ENCODE peak calls at places on chromosomes 12 and 14, in six cellular contexts. One of them, this sample, is unnamed.

GRCh38 chr12:88334271-88334670 is 192.2 kb downstream of the TMTC3 start:
- DNase-seq in right lobe of liver: no peak
- DNase-seq in IMR-90: peak; percentile 63
- DNase-seq in Peyer's patch: no peak
- DNase-seq in breast epithelium: peak; percentile 24
- DNase-seq in HepG2: no peak
- DNase-seq in this sample: peak; percentile 14

GRCh38 chr14:24171422-24172260 is at the start of gene REC8:
- DNase-seq in right lobe of liver: no peak
- DNase-seq in IMR-90: no peak
- DNase-seq in Peyer's patch: peak; percentile 66
- DNase-seq in breast epithelium: no peak
- DNase-seq in HepG2: no peak
- DNase-seq in this sample: peak; percentile 81

GRCh38 chr14:104295681-104296387 is 157.4 kb downstream of the KIF26A start:
- DNase-seq in right lobe of liver: peak; percentile 17
- DNase-seq in IMR-90: no peak
- DNase-seq in Peyer's patch: peak; percentile 42
- DNase-seq in breast epithelium: no peak
- DNase-seq in HepG2: no peak
- DNase-seq in this sample: no peak

GRCh38 chr12:113108308-113108707 is 27.3 kb downstream of the RASAL1 start:
- DNase-seq in right lobe of liver: no peak
- DNase-seq in IMR-90: no peak
- DNase-seq in Peyer's patch: no peak
- DNase-seq in breast epithelium: no peak
- DNase-seq in HepG2: no peak
- DNase-seq in this sample: no peak

GRCh38 chr14:76710093-76711010 is 50.9 kb upstream of the VASH1 start:
- DNase-seq in right lobe of liver: no peak
- DNase-seq in IMR-90: peak; percentile 59
- DNase-seq in Peyer's patch: no peak
- DNase-seq in breast epithelium: no peak
- DNase-seq in HepG2: peak; percentile 28
- DNase-seq in this sample: no peak

GRCh38 chr12:52249041-52249461 is 16.0 kb downstream of the KRT7 start:
- DNase-seq in right lobe of liver: no peak
- DNase-seq in IMR-90: no peak
- DNase-seq in Peyer's patch: no peak
- DNase-seq in breast epithelium: peak; percentile 94
- DNase-seq in HepG2: no peak
- DNase-seq in this sample: no peak

GRCh38 chr14:21241218-21241819 is 27.9 kb downstream of the HNRNPC start:
- DNase-seq in right lobe of liver: no peak
- DNase-seq in IMR-90: peak; percentile 38
- DNase-seq in Peyer's patch: no peak
- DNase-seq in breast epithelium: no peak
- DNase-seq in HepG2: no peak
- DNase-seq in this sample: no peak

GRCh38 chr12:56358836-56359532 is 923 bp downstream of the STAT2 start:
- DNase-seq in right lobe of liver: no peak
- DNase-seq in IMR-90: peak; percentile 87
- DNase-seq in Peyer's patch: no peak
- DNase-seq in breast epithelium: peak; percentile 51
- DNase-seq in HepG2: no peak
- DNase-seq in this sample: no peak

GRCh38 chr14:70555890-70556289 is 21.1 kb upstream of the ADAM20 start:
- DNase-seq in right lobe of liver: no peak
- DNase-seq in IMR-90: peak; percentile 25
- DNase-seq in Peyer's patch: no peak
- DNase-seq in breast epithelium: no peak
- DNase-seq in HepG2: no peak
- DNase-seq in this sample: no peak

GRCh38 chr12:125593269-125593668 is 528.0 kb downstream of the AACS start:
- DNase-seq in right lobe of liver: no peak
- DNase-seq in IMR-90: no peak
- DNase-seq in Peyer's patch: no peak
- DNase-seq in breast epithelium: no peak
- DNase-seq in HepG2: no peak
- DNase-seq in this sample: no peak

GRCh38 chr12:132196038-132196872 is 52.0 kb downstream of the NOC4L start:
- DNase-seq in right lobe of liver: peak; percentile 73
- DNase-seq in IMR-90: no peak
- DNase-seq in Peyer's patch: no peak
- DNase-seq in breast epithelium: no peak
- DNase-seq in HepG2: no peak
- DNase-seq in this sample: no peak

GRCh38 chr14:101619484-101619883 is 58.2 kb downstream of the DIO3 start:
- DNase-seq in right lobe of liver: no peak
- DNase-seq in IMR-90: no peak
- DNase-seq in Peyer's patch: peak; percentile 37
- DNase-seq in breast epithelium: no peak
- DNase-seq in HepG2: no peak
- DNase-seq in this sample: no peak

GRCh38 chr12:138898-139534 is 72.4 kb downstream of the IQSEC3 start:
- DNase-seq in right lobe of liver: no peak
- DNase-seq in IMR-90: peak; percentile 29
- DNase-seq in Peyer's patch: no peak
- DNase-seq in breast epithelium: peak; percentile 18
- DNase-seq in HepG2: no peak
- DNase-seq in this sample: no peak

GRCh38 chr14:76771432-76771980 is 10.2 kb downstream of the VASH1 start:
- DNase-seq in right lobe of liver: no peak
- DNase-seq in IMR-90: no peak
- DNase-seq in Peyer's patch: no peak
- DNase-seq in breast epithelium: peak; percentile 7
- DNase-seq in HepG2: no peak
- DNase-seq in this sample: no peak

GRCh38 chr12:118330421-118331018 is 42.2 kb downstream of the TAOK3 start:
- DNase-seq in right lobe of liver: no peak
- DNase-seq in IMR-90: peak; percentile 89
- DNase-seq in Peyer's patch: no peak
- DNase-seq in breast epithelium: no peak
- DNase-seq in HepG2: no peak
- DNase-seq in this sample: no peak

GRCh38 chr12:118334939-118335567 is 37.7 kb downstream of the TAOK3 start:
- DNase-seq in right lobe of liver: no peak
- DNase-seq in IMR-90: no peak
- DNase-seq in Peyer's patch: no peak
- DNase-seq in breast epithelium: no peak
- DNase-seq in HepG2: no peak
- DNase-seq in this sample: no peak

GRCh38 chr12:118334241-118334640 is 38.5 kb downstream of the TAOK3 start:
- DNase-seq in right lobe of liver: no peak
- DNase-seq in IMR-90: peak; percentile 49
- DNase-seq in Peyer's patch: no peak
- DNase-seq in breast epithelium: no peak
- DNase-seq in HepG2: no peak
- DNase-seq in this sample: no peak

GRCh38 chr12:118336123-118336522 is 36.6 kb downstream of the TAOK3 start:
- DNase-seq in right lobe of liver: no peak
- DNase-seq in IMR-90: peak; percentile 55
- DNase-seq in Peyer's patch: no peak
- DNase-seq in breast epithelium: no peak
- DNase-seq in HepG2: no peak
- DNase-seq in this sample: no peak

DNA sequence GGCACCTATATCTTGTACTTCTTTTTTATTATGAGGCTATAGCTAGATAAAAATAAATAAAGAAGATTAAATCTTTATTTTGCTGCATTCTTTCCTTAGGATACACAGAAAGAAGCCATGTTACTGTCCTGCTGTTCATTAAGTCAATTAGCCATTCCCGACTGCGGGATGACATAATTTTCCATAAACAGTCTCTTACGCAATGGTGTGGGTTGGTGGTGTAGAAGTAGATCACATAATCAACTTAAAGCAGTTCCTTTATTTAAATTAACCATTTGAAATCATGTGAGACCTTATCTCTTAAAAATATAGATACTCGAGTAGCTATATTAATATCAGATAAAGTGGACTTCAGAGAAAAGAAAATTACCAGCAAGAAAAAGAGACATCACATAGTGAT is 40.2 kb downstream of the TAOK3 start:
- DNase-seq in right lobe of liver: no peak
- DNase-seq in IMR-90: peak; percentile 52
- DNase-seq in Peyer's patch: no peak
- DNase-seq in breast epithelium: no peak
- DNase-seq in HepG2: no peak
- DNase-seq in this sample: no peak
- H3K4me1 ChIP-seq in right lobe of liver: no peaks in the 10 kb centered on the region
- H3K4me1 ChIP-seq in IMR-90: peaks cover 22% of the 10 kb centered on the region
- H3K4me1 ChIP-seq in Peyer's patch: peaks cover 3% of the 10 kb centered on the region
- H3K4me1 ChIP-seq in breast epithelium: no peaks in the 10 kb centered on the region
- H3K4me1 ChIP-seq in HepG2: peaks cover 5% of the 10 kb centered on the region
- H3K4me1 ChIP-seq in this sample: no peaks in the 10 kb centered on the region

DNA sequence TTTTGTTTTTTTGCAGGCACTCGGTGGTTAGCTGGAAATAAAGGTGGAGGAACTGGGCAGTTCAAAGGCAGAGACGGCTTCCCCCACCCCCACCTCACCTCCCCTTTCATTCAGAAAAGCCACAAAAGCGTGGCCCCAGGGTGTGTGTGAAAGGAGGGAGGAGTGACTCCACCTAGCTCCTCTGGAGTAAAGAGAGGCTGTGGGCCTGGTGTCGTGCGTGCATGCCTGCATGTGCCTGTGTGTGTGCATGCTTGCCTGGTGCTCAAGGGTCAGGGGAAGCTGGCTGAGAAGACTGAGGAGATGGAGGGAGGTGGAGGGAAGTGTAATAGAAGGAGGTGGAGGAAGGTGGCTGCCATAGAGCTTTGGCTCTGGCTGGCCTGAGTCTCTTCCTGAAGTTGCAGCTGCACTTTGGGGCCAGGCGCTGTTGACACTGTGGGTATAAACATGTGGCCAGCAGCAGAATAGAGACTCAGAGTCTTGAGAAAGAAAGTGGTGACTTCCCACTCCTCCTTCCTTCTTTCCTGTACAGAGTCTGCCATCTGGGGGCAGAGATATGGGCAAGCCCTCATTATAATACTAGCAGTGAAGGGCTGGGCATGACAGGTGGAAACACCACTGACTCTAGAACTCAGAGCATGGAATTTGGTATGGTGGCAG is 36.9 kb upstream of the SINHCAF start:
- DNase-seq in right lobe of liver: no peak
- DNase-seq in IMR-90: no peak
- DNase-seq in Peyer's patch: peak; percentile 72
- DNase-seq in breast epithelium: no peak
- DNase-seq in HepG2: peak; percentile 35
- DNase-seq in this sample: no peak
- TF ChIP-seq POLR2A in right lobe of liver: no peak
- TF ChIP-seq POLR2A in IMR-90: no peak
- TF ChIP-seq POLR2A in Peyer's patch: no peak
- TF ChIP-seq POLR2A in breast epithelium: no peak
- TF ChIP-seq POLR2A in HepG2: no peak
- TF ChIP-seq POLR2A in this sample: no peak

DNA sequence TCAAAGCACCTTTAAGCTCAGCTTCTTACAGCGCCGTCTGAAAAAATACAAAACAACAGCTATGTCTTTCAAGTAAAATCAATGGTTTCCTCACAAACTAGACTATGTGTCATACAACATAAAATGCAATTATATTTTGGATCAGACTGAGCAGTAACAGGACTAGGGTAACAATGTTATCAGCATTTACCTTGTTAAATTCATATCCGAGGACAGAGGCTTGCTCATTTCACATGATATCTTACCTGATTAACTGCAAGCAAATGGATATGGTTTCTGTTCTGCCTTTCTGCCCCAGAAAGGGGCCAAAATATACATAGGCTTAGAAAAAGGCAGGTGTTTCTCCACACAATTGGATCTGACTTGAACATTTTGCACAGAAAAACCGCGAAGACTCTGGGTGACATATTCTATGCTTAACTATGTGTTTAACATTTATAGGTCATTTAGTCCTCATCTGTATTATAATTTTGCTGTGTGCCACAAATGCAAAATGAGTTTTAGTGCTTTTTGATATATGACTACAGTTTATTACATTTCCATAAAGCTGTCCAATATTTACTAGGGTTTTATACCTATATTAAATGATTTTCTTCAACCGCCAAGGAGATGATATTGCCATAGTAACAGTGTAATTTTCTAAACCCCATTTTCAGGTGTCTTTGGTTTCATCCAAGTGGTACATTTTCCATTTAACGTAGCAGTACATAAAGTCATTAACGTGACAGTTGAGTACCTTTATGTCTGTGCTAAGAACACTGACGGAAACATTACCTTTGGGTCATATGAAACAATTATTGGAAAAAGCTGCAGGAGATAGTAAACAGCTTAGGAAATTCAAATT is 249.3 kb upstream of the KRR1 start:
- DNase-seq in right lobe of liver: no peak
- DNase-seq in IMR-90: no peak
- DNase-seq in Peyer's patch: no peak
- DNase-seq in breast epithelium: no peak
- DNase-seq in HepG2: no peak
- DNase-seq in this sample: no peak
- H3K27me3 ChIP-seq in right lobe of liver: no peaks in the 10 kb centered on the region
- H3K27me3 ChIP-seq in IMR-90: no peaks in the 10 kb centered on the region
- H3K27me3 ChIP-seq in Peyer's patch: no peaks in the 10 kb centered on the region
- H3K27me3 ChIP-seq in breast epithelium: no peaks in the 10 kb centered on the region
- H3K27me3 ChIP-seq in HepG2: no peaks in the 10 kb centered on the region
- H3K27me3 ChIP-seq in this sample: no peaks in the 10 kb centered on the region

GRCh38 chr14:55454264-55455151 is 14.1 kb upstream of the TBPL2 start:
- DNase-seq in right lobe of liver: no peak
- DNase-seq in IMR-90: peak; percentile 86
- DNase-seq in Peyer's patch: peak; percentile 57
- DNase-seq in breast epithelium: no peak
- DNase-seq in HepG2: peak; percentile 16
- DNase-seq in this sample: peak; percentile 40
- H3K4me1 ChIP-seq in right lobe of liver: no peaks in the 10 kb centered on the region
- H3K4me1 ChIP-seq in IMR-90: peaks cover 13% of the 10 kb centered on the region
- H3K4me1 ChIP-seq in Peyer's patch: peaks cover 28% of the 10 kb centered on the region
- H3K4me1 ChIP-seq in breast epithelium: no peaks in the 10 kb centered on the region
- H3K4me1 ChIP-seq in HepG2: peaks cover 16% of the 10 kb centered on the region
- H3K4me1 ChIP-seq in this sample: no peaks in the 10 kb centered on the region

DNA sequence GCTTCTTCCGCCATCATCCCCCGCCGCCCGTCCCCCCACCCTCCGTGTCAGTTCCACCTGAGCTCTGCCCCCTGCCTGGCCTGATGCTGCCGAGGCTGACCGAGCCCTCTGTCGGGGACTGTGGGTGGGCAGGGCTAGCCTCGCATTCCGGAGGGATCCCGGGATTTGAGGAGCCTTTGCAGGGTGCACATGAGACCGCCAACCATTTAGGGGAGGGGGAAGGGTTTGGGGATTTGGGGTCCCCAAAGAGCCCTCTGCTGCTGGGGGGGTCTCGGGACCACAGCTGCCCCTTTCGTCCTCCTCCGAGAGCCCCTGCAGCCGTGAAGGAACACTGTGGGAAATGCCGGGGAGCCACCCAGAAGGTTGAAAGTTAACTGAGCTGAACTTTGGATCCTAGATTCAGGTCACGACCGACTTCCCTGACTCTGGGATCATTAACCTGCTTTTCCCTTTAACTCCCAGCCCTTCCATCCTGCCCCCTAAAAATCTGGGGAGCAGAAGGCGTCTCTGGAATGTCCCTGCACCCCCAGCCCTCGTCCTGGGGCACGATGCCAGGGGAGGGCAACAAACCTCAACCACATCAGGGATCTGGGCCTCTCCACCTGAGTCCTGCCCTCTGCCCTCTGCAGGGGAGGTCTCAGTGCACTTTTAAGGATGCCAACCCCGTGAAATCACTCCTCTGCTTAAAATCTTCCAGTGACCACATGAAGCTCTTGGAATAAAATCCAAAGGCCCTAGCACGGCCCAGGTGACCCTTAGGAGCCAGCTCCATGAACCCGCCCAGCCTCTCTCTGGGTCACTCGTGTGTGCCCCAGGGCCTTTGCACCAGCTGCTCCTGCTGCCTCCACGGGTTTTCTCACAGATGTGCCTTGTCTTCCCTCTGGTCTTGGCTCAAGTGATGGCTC is 94.9 kb downstream of the RFLNA start:
- DNase-seq in right lobe of liver: peak; percentile 68
- DNase-seq in IMR-90: no peak
- DNase-seq in Peyer's patch: no peak
- DNase-seq in breast epithelium: no peak
- DNase-seq in HepG2: peak; percentile 38
- DNase-seq in this sample: no peak
- TF ChIP-seq POLR2A in right lobe of liver: no peak
- TF ChIP-seq POLR2A in IMR-90: no peak
- TF ChIP-seq POLR2A in Peyer's patch: no peak
- TF ChIP-seq POLR2A in breast epithelium: no peak
- TF ChIP-seq POLR2A in HepG2: no peak
- TF ChIP-seq POLR2A in this sample: no peak

This sample was measured in uterus.